ENCODE peak calls at places on chromosomes 4 and X, in five cellular contexts. One of them, this sample, is unnamed. For H3K4me1, the result is how much of the 10 kb centered on the place peaks cover.

GRCh38 chr4:143773998-143774898 is 73.8 kb upstream of the FREM3 start:
- DNase-seq in GM23248: peak
- DNase-seq in iPS DF 6.9: peak
- DNase-seq in H9: peak
- DNase-seq in lower lobe of right lung: peak
- DNase-seq in this sample: peak

GRCh38 chr4:144954224-144954623 is 143.8 kb downstream of the ANAPC10 start:
- DNase-seq in lower lobe of right lung: no peak
- DNase-seq in H9: peak
- DNase-seq in GM23248: no peak
- DNase-seq in iPS DF 6.9: no peak
- DNase-seq in this sample: no peak

GRCh38 chrX:8913665-8914409 is 112.7 kb upstream of the FAM9A start:
- DNase-seq in lower lobe of right lung: no peak
- DNase-seq in GM23248: peak
- DNase-seq in iPS DF 6.9: no peak
- DNase-seq in H9: no peak
- DNase-seq in this sample: no peak

GRCh38 chr4:24473309-24473721 is 111.0 kb downstream of the DHX15 start:
- DNase-seq in H9: no peak
- DNase-seq in lower lobe of right lung: no peak
- DNase-seq in iPS DF 6.9: no peak
- DNase-seq in GM23248: peak
- DNase-seq in this sample: no peak

GRCh38 chrX:44954562-44954961 is 81.6 kb downstream of the KDM6A start:
- DNase-seq in H9: no peak
- DNase-seq in lower lobe of right lung: no peak
- DNase-seq in iPS DF 6.9: no peak
- DNase-seq in GM23248: no peak
- DNase-seq in this sample: no peak

GRCh38 chr4:184361443-184361842 is 112.9 kb downstream of the IRF2 start:
- DNase-seq in lower lobe of right lung: no peak
- DNase-seq in GM23248: peak
- DNase-seq in H9: no peak
- DNase-seq in iPS DF 6.9: no peak
- DNase-seq in this sample: no peak

GRCh38 chrX:41695464-41695863 is 6.7 kb downstream of the GPR34 start:
- DNase-seq in H9: no peak
- DNase-seq in GM23248: peak
- DNase-seq in iPS DF 6.9: no peak
- DNase-seq in lower lobe of right lung: no peak
- DNase-seq in this sample: no peak

GRCh38 chr4:119000400-119000799 is 111.7 kb downstream of the SYNPO2 start:
- DNase-seq in GM23248: peak
- DNase-seq in iPS DF 6.9: no peak
- DNase-seq in lower lobe of right lung: no peak
- DNase-seq in H9: no peak
- DNase-seq in this sample: no peak

GRCh38 chr4:10183462-10183861 is 66.9 kb upstream of the WDR1 start:
- DNase-seq in lower lobe of right lung: no peak
- DNase-seq in GM23248: no peak
- DNase-seq in H9: no peak
- DNase-seq in iPS DF 6.9: no peak
- DNase-seq in this sample: no peak

GRCh38 chr4:137393043-137393442 is 139.3 kb downstream of the PCDH18 start:
- DNase-seq in GM23248: no peak
- DNase-seq in iPS DF 6.9: no peak
- DNase-seq in H9: no peak
- DNase-seq in lower lobe of right lung: no peak
- DNase-seq in this sample: no peak

GRCh38 chrX:131818297-131818936 is 204.7 kb upstream of the STK26 start:
- DNase-seq in GM23248: no peak
- DNase-seq in H9: no peak
- DNase-seq in lower lobe of right lung: no peak
- DNase-seq in iPS DF 6.9: no peak
- DNase-seq in this sample: no peak

GRCh38 chrX:111505783-111506182 is 5.7 kb upstream of the SERTM2 start:
- DNase-seq in iPS DF 6.9: no peak
- DNase-seq in GM23248: no peak
- DNase-seq in lower lobe of right lung: no peak
- DNase-seq in H9: no peak
- DNase-seq in this sample: no peak

GRCh38 chrX:141176586-141177451 is at the start of gene LDOC1:
- DNase-seq in GM23248: peak
- DNase-seq in H9: peak
- DNase-seq in lower lobe of right lung: peak
- DNase-seq in iPS DF 6.9: no peak
- DNase-seq in this sample: peak

GRCh38 chrX:153792368-153792767 is 1.8 kb downstream of the IDH3G start:
- DNase-seq in GM23248: no peak
- DNase-seq in lower lobe of right lung: no peak
- DNase-seq in H9: no peak
- DNase-seq in iPS DF 6.9: no peak
- DNase-seq in this sample: no peak

GRCh38 chr4:151013491-151013890 is 1.6 kb downstream of the LRBA start:
- DNase-seq in H9: no peak
- DNase-seq in GM23248: peak
- DNase-seq in lower lobe of right lung: no peak
- DNase-seq in iPS DF 6.9: no peak
- DNase-seq in this sample: no peak

GRCh38 chr4:121977251-121978168 is 25.6 kb upstream of the TRPC3 start:
- DNase-seq in H9: no peak
- DNase-seq in GM23248: no peak
- DNase-seq in iPS DF 6.9: no peak
- DNase-seq in lower lobe of right lung: no peak
- DNase-seq in this sample: no peak

GRCh38 chrX:47608130-47608810 is 11.4 kb downstream of the SYN1 start:
- DNase-seq in iPS DF 6.9: peak
- DNase-seq in lower lobe of right lung: no peak
- DNase-seq in H9: peak
- DNase-seq in GM23248: no peak
- DNase-seq in this sample: no peak

GRCh38 chr4:87240341-87240740 is 19.9 kb upstream of the KLHL8 start:
- DNase-seq in iPS DF 6.9: no peak
- DNase-seq in GM23248: peak
- DNase-seq in lower lobe of right lung: no peak
- DNase-seq in H9: no peak
- DNase-seq in this sample: no peak

GRCh38 chr4:142984871-142985585 is 138.9 kb upstream of the INPP4B start:
- DNase-seq in H9: peak
- DNase-seq in iPS DF 6.9: peak
- DNase-seq in GM23248: peak
- DNase-seq in lower lobe of right lung: no peak
- DNase-seq in this sample: no peak

GRCh38 chrX:132532955-132533354 is 44.1 kb upstream of the MBNL3 start:
- DNase-seq in iPS DF 6.9: no peak
- DNase-seq in GM23248: peak
- DNase-seq in H9: no peak
- DNase-seq in lower lobe of right lung: no peak
- DNase-seq in this sample: no peak

GRCh38 chr4:95729596-95729995 is 110.3 kb upstream of the PDHA2 start:
- DNase-seq in lower lobe of right lung: no peak
- DNase-seq in GM23248: no peak
- DNase-seq in iPS DF 6.9: peak
- DNase-seq in H9: peak
- DNase-seq in this sample: no peak

GRCh38 chrX:107715331-107716044 is 60.1 kb downstream of the TSC22D3 start:
- DNase-seq in lower lobe of right lung: peak
- DNase-seq in iPS DF 6.9: no peak
- DNase-seq in GM23248: peak
- DNase-seq in H9: no peak
- DNase-seq in this sample: no peak

GRCh38 chr4:39043697-39044363 is 11.6 kb upstream of the TMEM156 start:
- DNase-seq in H9: no peak
- DNase-seq in GM23248: peak
- DNase-seq in lower lobe of right lung: no peak
- DNase-seq in iPS DF 6.9: no peak
- DNase-seq in this sample: no peak

GRCh38 chr4:77819409-77819835 is 254 bp upstream of the CNOT6L start:
- DNase-seq in H9: peak
- DNase-seq in lower lobe of right lung: no peak
- DNase-seq in iPS DF 6.9: no peak
- DNase-seq in GM23248: peak
- DNase-seq in this sample: no peak

GRCh38 chrX:17500145-17500579 is 125.2 kb downstream of the NHS start:
- DNase-seq in H9: no peak
- DNase-seq in lower lobe of right lung: no peak
- DNase-seq in GM23248: peak
- DNase-seq in iPS DF 6.9: no peak
- DNase-seq in this sample: no peak

DNA sequence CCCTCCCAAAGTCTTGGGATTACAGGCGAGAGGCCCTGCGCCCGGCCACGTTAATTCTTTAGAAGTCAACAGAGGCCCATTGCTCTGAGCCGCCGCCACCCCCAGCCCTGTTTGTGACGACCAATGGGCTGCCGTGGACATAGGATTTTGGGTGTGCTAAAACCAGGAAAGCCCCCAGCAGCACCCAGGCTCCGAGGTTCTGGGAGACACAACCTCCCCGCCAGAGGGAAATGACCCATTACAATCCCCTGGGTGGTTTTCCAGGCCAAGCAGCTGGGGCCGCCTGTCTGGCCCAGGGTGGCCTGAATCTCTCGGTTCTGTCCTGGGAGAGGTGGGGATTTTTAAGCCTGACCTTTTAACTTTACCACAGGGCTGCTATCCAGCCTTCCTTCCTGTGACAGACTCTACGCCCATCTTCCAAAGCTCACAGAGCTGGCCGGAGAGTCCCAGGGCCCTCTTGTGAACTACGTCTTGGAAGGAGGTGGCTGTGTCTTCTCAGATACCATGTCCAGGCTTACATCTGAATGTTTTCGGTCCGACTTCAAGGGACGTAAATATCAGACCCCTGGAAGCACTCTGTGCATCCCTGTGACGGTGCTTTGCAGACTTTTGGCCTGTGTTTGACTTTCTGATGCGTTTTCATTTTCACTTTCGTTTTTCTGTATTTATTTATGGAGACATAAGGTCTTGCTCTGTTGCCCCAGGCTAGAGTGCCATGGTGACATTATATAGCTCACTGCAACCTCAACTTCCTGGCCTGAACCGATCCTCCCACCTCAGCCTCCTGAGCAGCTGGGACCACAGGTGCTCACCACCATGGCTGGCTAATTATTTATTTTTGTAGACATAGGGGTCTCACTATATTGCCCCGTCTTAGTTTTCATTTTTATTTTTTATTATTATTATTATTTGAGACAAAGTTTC is 36.0 kb downstream of the P2RY8 start:
- DNase-seq in GM23248: no peak
- DNase-seq in lower lobe of right lung: no peak
- DNase-seq in H9: no peak
- DNase-seq in iPS DF 6.9: no peak
- DNase-seq in this sample: no peak
- H3K4me1 ChIP-seq in GM23248: under half
- H3K4me1 ChIP-seq in lower lobe of right lung: under half
- H3K4me1 ChIP-seq in H9: under half
- H3K4me1 ChIP-seq in iPS DF 6.9: under half
- H3K4me1 ChIP-seq in this sample: under half

DNA sequence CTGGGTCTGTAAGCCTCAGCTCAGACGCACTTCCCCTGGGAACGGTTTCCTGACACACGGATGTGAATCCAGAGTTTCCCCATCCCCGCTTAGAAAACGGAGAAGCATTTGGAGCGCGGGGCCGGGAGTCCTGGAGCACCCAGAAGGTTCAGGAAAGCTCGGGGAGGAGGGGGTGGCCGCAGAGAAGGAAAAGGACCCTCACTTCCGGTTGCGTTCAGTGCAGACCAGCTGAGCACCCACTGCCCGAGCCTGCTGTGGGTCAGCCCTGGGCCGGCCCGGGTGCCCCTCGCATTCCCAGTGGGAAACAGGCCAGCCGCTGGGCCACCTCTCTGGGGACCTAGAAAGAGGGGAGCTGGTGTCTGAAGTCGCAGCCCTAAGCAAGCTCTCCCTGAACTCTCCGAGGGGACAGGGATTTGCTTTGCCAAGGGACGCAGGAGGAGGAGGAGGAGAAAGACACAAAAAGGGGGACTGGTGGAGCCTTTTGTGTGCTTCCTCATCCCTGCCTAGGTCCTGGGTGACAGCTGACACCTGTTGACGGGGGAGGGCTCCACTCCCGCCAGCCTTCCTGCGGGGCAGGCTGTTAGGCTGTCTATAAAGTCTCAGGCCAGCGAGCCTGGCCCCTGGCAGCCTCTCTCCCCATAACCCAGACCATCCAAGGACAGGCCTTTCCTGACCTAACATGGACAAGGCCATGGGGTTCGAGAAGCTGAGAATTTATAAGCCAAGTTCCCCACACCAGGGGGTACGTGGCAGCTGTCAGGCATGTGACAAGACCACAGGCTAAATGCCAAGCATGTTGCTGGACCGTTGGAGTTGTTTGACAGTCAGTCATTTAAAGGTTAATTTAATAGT is 696 bp upstream of the EVC2 start:
- DNase-seq in GM23248: no peak
- DNase-seq in iPS DF 6.9: no peak
- DNase-seq in H9: peak
- DNase-seq in lower lobe of right lung: no peak
- DNase-seq in this sample: no peak
- H3K4me1 ChIP-seq in GM23248: under half
- H3K4me1 ChIP-seq in iPS DF 6.9: under half
- H3K4me1 ChIP-seq in H9: under half
- H3K4me1 ChIP-seq in lower lobe of right lung: under half
- H3K4me1 ChIP-seq in this sample: under half

GRCh38 chr4:1873291-1873690 is 2.1 kb downstream of the NSD2 start:
- DNase-seq in GM23248: no peak
- DNase-seq in iPS DF 6.9: no peak
- DNase-seq in lower lobe of right lung: no peak
- DNase-seq in H9: no peak
- DNase-seq in this sample: no peak

GRCh38 chr4:1871471-1872021 is 353 bp downstream of the NSD2 start:
- DNase-seq in iPS DF 6.9: no peak
- DNase-seq in H9: peak
- DNase-seq in GM23248: peak
- DNase-seq in lower lobe of right lung: no peak
- DNase-seq in this sample: no peak

GRCh38 chr4:1873776-1874175 is 2.6 kb downstream of the NSD2 start:
- DNase-seq in lower lobe of right lung: peak
- DNase-seq in iPS DF 6.9: no peak
- DNase-seq in GM23248: no peak
- DNase-seq in H9: no peak
- DNase-seq in this sample: no peak

GRCh38 chr4:1872918-1873269 is 1.7 kb downstream of the NSD2 start:
- DNase-seq in GM23248: peak
- DNase-seq in lower lobe of right lung: no peak
- DNase-seq in H9: no peak
- DNase-seq in iPS DF 6.9: no peak
- DNase-seq in this sample: no peak

GRCh38 chr4:1874207-1874606 is 3.0 kb downstream of the NSD2 start:
- DNase-seq in GM23248: no peak
- DNase-seq in lower lobe of right lung: no peak
- DNase-seq in iPS DF 6.9: no peak
- DNase-seq in H9: no peak
- DNase-seq in this sample: no peak
- H3K4me1 ChIP-seq in GM23248: under half
- H3K4me1 ChIP-seq in lower lobe of right lung: under half
- H3K4me1 ChIP-seq in iPS DF 6.9: under half
- H3K4me1 ChIP-seq in H9: under half
- H3K4me1 ChIP-seq in this sample: under half

GRCh38 chrX:31524182-31524581 is 452.3 kb upstream of the FTHL17 start:
- DNase-seq in iPS DF 6.9: no peak
- DNase-seq in lower lobe of right lung: no peak
- DNase-seq in GM23248: peak
- DNase-seq in H9: no peak
- DNase-seq in this sample: no peak

GRCh38 chrX:31522760-31523159 is 450.9 kb upstream of the FTHL17 start:
- DNase-seq in lower lobe of right lung: no peak
- DNase-seq in H9: no peak
- DNase-seq in GM23248: no peak
- DNase-seq in iPS DF 6.9: no peak
- DNase-seq in this sample: no peak

GRCh38 chrX:31527455-31528126 is 455.8 kb upstream of the FTHL17 start:
- DNase-seq in GM23248: no peak
- DNase-seq in iPS DF 6.9: no peak
- DNase-seq in H9: no peak
- DNase-seq in lower lobe of right lung: no peak
- DNase-seq in this sample: no peak
- H3K4me1 ChIP-seq in GM23248: under half
- H3K4me1 ChIP-seq in iPS DF 6.9: under half
- H3K4me1 ChIP-seq in H9: under half
- H3K4me1 ChIP-seq in lower lobe of right lung: under half
- H3K4me1 ChIP-seq in this sample: under half